ENCODE peak calls at places on chromosome 14, in five cellular contexts. J is cardiac fibroblast, S is HFFc6, T is upper lobe of right lung, E is Calu3. H is an unnamed sample.

GRCh38 chr14:69014829-69015259 is 35.7 kb upstream of the ACTN1 start:
- DNase-seq in J (peak), S (peak), T (no peak), E (no peak), H (no peak)

GRCh38 chr14:101665478-101666078 is 95.9 kb upstream of the PPP2R5C start:
- DNase-seq in J (peak), S (peak), T (no peak), E (peak), H (peak)

GRCh38 chr14:30779210-30779609 is 95.1 kb upstream of the COCH start:
- DNase-seq in J (peak), S (peak), T (no peak), E (no peak), H (no peak)

GRCh38 chr14:32364941-32365340 is 35.8 kb downstream of the AKAP6 start:
- DNase-seq in J (no peak), S (peak), T (no peak), E (no peak), H (peak)

GRCh38 chr14:56874375-56874774 is 64.1 kb upstream of the OTX2 start:
- DNase-seq in J (no peak), S (no peak), T (no peak), E (peak), H (no peak)

GRCh38 chr14:40417777-40418401 is 985.7 kb upstream of the FBXO33 start:
- DNase-seq in J (peak), S (no peak), T (no peak), E (no peak), H (no peak)

GRCh38 chr14:52190532-52190931 is 77.0 kb upstream of the PTGDR start:
- DNase-seq in J (no peak), S (no peak), T (no peak), E (no peak), H (no peak)

GRCh38 chr14:100165376-100165775 is 5.9 kb upstream of the DEGS2 start:
- DNase-seq in J (no peak), S (no peak), T (peak), E (no peak), H (no peak)

GRCh38 chr14:58746261-58746660 is 108.5 kb downstream of the DACT1 start:
- DNase-seq in J (peak), S (peak), T (no peak), E (peak), H (peak)

GRCh38 chr14:51424569-51425251 is 184.7 kb downstream of the TMX1 start:
- DNase-seq in J (peak), S (no peak), T (no peak), E (no peak), H (no peak)

GRCh38 chr14:70924521-70924920 is 17.3 kb downstream of the PCNX1 start:
- DNase-seq in J (no peak), S (no peak), T (no peak), E (no peak), H (no peak)

GRCh38 chr14:92798811-92799210 is 4.7 kb downstream of the GOLGA5 start:
- DNase-seq in J (no peak), S (no peak), T (no peak), E (no peak), H (no peak)

GRCh38 chr14:25001096-25001982 is 48.6 kb downstream of the STXBP6 start:
- DNase-seq in J (peak), S (peak), T (no peak), E (no peak), H (no peak)

GRCh38 chr14:64260418-64260817 is 33.8 kb downstream of the ESR2 start:
- DNase-seq in J (no peak), S (no peak), T (no peak), E (no peak), H (no peak)

GRCh38 chr14:42174357-42174756 is 567.7 kb downstream of the LRFN5 start:
- DNase-seq in J (no peak), S (no peak), T (no peak), E (no peak), H (no peak)

GRCh38 chr14:80381964-80382363 is 170.7 kb upstream of the DIO2 start:
- DNase-seq in J (no peak), S (no peak), T (no peak), E (no peak), H (no peak)

GRCh38 chr14:63993992-63994391 is 141.2 kb downstream of the SYNE2 start:
- DNase-seq in J (peak), S (no peak), T (no peak), E (no peak), H (no peak)

GRCh38 chr14:100246809-100247428 is 8.0 kb downstream of the YY1 start:
- DNase-seq in J (peak), S (peak), T (no peak), E (peak), H (no peak)

GRCh38 chr14:106789318-106789717 is 1262.9 kb downstream of the TMEM121 start:
- DNase-seq in J (no peak), S (no peak), T (no peak), E (no peak), H (no peak)

GRCh38 chr14:94180655-94181271 is 6.6 kb downstream of the PPP4R4 start:
- DNase-seq in J (peak), S (peak), T (no peak), E (no peak), H (no peak)

GRCh38 chr14:58954052-58954451 is 234.4 kb upstream of the DAAM1 start:
- DNase-seq in J (no peak), S (no peak), T (no peak), E (no peak), H (no peak)

GRCh38 chr14:54621686-54622085 is 54.8 kb downstream of the SAMD4A start:
- DNase-seq in J (peak), S (peak), T (no peak), E (no peak), H (no peak)

GRCh38 chr14:98926151-98926550 is 345.8 kb downstream of the BCL11B start:
- DNase-seq in J (no peak), S (no peak), T (no peak), E (no peak), H (no peak)

GRCh38 chr14:38420045-38420444 is 164.2 kb upstream of the CLEC14A start:
- DNase-seq in J (peak), S (peak), T (no peak), E (no peak), H (no peak)

GRCh38 chr14:50924236-50924635 is 20.0 kb downstream of the PYGL start:
- DNase-seq in J (no peak), S (no peak), T (no peak), E (no peak), H (no peak)

GRCh38 chr14:56325251-56325839 is 207.1 kb downstream of the PELI2 start:
- DNase-seq in J (no peak), S (peak), T (no peak), E (no peak), H (no peak)

GRCh38 chr14:35155962-35156361 is 33.6 kb downstream of the PRORP start:
- DNase-seq in J (peak), S (no peak), T (no peak), E (peak), H (no peak)

GRCh38 chr14:88044129-88044727 is 39.3 kb downstream of the GPR65 start:
- DNase-seq in J (no peak), S (no peak), T (no peak), E (peak), H (no peak)

GRCh38 chr14:36054353-36055051 is 122.0 kb downstream of the PTCSC3 start:
- DNase-seq in J (no peak), S (no peak), T (no peak), E (no peak), H (no peak)

GRCh38 chr14:53927171-53927570 is 29.5 kb downstream of the BMP4 start:
- DNase-seq in J (peak), S (peak), T (no peak), E (no peak), H (no peak)

GRCh38 chr14:95601650-95602049 is 66.8 kb downstream of the GLRX5 start:
- DNase-seq in J (no peak), S (no peak), T (no peak), E (no peak), H (no peak)

GRCh38 chr14:68718033-68718725 is 74.7 kb downstream of the ZFP36L1 start:
- DNase-seq in J (peak), S (no peak), T (no peak), E (peak), H (no peak)

GRCh38 chr14:53137559-53137958 is 15.6 kb downstream of the DDHD1 start:
- DNase-seq in J (no peak), S (no peak), T (no peak), E (no peak), H (no peak)

GRCh38 chr14:100804558-100805309 is 21.2 kb upstream of the MEG3 start:
- DNase-seq in J (no peak), S (no peak), T (no peak), E (no peak), H (no peak)

GRCh38 chr14:78752789-78753188 is 582.6 kb downstream of the NRXN3 start:
- DNase-seq in J (no peak), S (no peak), T (no peak), E (peak), H (peak)

GRCh38 chr14:50083467-50084337 is 32.7 kb downstream of the VCPKMT start:
- DNase-seq in J (no peak), S (no peak), T (peak), E (no peak), H (no peak)

GRCh38 chr14:33799705-33800269 is 151.1 kb downstream of the EGLN3 start:
- DNase-seq in J (peak), S (no peak), T (no peak), E (no peak), H (no peak)

GRCh38 chr14:104086661-104087461 is 1.4 kb downstream of the ASPG start:
- DNase-seq in J (no peak), S (no peak), T (peak), E (no peak), H (no peak)

DNA sequence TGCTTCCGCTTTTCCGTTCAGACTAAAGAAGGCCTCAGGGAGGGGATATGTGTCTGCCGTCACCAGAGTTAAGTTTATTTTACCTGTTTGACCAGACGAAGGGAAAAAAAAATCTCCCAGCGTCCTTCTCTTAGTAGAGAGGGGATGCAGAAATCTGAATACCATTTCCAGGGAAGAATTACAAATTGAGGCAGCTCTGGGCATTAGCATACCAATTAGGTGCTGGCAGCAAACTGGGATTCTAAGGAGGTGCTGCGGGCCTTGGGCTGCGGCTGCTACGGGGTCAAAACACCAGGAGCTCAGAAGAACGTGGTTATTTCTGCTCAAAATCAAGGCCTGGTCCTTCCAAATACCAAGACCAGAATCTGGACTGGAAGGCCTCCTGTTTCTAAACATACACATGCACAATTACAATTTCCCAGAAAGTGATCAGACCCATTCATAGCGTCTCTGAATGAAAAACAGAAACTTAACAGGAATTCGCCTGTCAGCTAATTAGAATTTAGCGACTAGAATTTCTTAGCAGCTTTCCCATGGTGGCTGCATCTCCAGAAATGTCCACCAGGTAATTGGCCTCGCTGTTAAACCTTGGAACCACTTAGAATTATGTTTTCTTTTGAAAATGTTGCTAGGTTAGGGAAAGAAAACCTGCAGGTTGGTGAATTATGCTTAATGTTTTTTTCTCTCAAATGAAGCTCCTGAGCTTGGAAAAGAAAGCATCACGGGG is 617.0 kb downstream of the VRK1 start:
- DNase-seq in J (no peak), S (no peak), T (no peak), E (no peak), H (no peak)
- TF ChIP-seq CTCF in J (no peak), S (peak), T (no peak), E (no peak), H (no peak)

GRCh38 chr14:105470812-105471771 is 3.5 kb upstream of the CRIP2 start:
- DNase-seq in J (no peak), S (no peak), T (no peak), E (no peak), H (no peak)
- TF ChIP-seq CTCF in J (peak), S (peak), T (no peak), E (peak), H (peak)

GRCh38 chr14:90597961-90598360 is 201.1 kb downstream of the CALM1 start:
- DNase-seq in J (no peak), S (no peak), T (no peak), E (no peak), H (no peak)

GRCh38 chr14:90599339-90599738 is 202.5 kb downstream of the CALM1 start:
- DNase-seq in J (no peak), S (no peak), T (no peak), E (no peak), H (no peak)

GRCh38 chr14:90601521-90601920 is 204.7 kb downstream of the CALM1 start:
- DNase-seq in J (no peak), S (no peak), T (no peak), E (no peak), H (no peak)

GRCh38 chr14:90600619-90601018 is 203.8 kb downstream of the CALM1 start:
- DNase-seq in J (no peak), S (no peak), T (no peak), E (no peak), H (no peak)

DNA sequence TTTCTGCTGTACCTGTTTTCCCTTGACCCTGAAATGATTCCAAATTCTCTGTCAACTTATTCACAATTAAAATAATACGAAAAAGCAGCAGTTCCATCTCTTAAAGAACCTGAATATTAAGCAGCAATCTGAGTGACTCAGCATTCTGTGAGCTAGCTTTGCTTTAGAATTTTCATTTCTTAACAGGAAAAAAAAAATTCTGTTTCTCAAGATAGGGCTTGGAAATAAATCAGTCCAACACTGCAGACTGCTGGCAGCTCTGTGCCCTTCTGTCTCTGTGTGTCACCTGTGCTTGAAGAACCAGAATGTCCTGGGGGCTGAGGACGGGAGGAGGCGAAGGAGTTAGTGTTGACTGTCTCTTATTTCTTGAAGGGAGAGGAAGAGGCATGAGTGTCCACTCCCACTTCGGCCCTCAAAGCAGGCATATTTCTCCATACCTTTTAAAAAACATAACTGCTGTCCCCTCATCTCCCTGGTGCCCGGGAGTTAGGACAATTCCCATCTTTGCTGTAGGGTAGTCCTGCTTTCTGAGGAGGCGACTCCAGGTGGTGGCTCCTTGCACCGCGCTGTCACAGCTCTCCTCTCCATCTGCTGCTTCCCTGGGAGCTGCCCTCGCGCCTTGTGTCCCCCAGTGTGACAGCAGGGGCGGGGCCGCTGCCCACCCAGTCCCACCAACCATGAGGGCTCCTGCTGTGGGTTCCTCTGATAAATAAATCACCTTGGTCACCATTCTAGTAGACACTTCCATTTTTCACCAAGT is 203.1 kb downstream of the CALM1 start:
- DNase-seq in J (peak), S (no peak), T (no peak), E (peak), H (no peak)
- TF ChIP-seq CTCF in J (peak), S (no peak), T (no peak), E (no peak), H (peak)

GRCh38 chr14:74801396-74801795 is 38.3 kb downstream of the YLPM1 start:
- DNase-seq in J (no peak), S (no peak), T (no peak), E (no peak), H (no peak)

GRCh38 chr14:74800780-74801179 is 37.7 kb downstream of the YLPM1 start:
- DNase-seq in J (no peak), S (no peak), T (no peak), E (no peak), H (no peak)

GRCh38 chr14:74799765-74800164 is 36.6 kb downstream of the YLPM1 start:
- DNase-seq in J (no peak), S (no peak), T (no peak), E (no peak), H (no peak)

GRCh38 chr14:74804219-74804825 is 41.2 kb downstream of the YLPM1 start:
- DNase-seq in J (peak), S (peak), T (no peak), E (peak), H (no peak)
- TF ChIP-seq CTCF in J (peak), S (peak), T (peak), E (no peak), H (peak)

GRCh38 chr14:28772613-28773012 is 6.0 kb downstream of the FOXG1 start:
- DNase-seq in J (no peak), S (no peak), T (no peak), E (no peak), H (no peak)

GRCh38 chr14:28771168-28771567 is 4.6 kb downstream of the FOXG1 start:
- DNase-seq in J (no peak), S (no peak), T (no peak), E (no peak), H (no peak)

GRCh38 chr14:28774764-28775738 is 8.5 kb downstream of the FOXG1 start:
- DNase-seq in J (no peak), S (no peak), T (no peak), E (no peak), H (no peak)

GRCh38 chr14:28773917-28774691 is 7.5 kb downstream of the FOXG1 start:
- DNase-seq in J (peak), S (no peak), T (no peak), E (no peak), H (no peak)

GRCh38 chr14:28773176-28773575 is 6.6 kb downstream of the FOXG1 start:
- DNase-seq in J (no peak), S (no peak), T (no peak), E (no peak), H (no peak)
- TF ChIP-seq CTCF in J (no peak), S (no peak), T (no peak), E (no peak), H (no peak)